ENCODE peak calls at places on chromosomes 12 and 14, in eight cellular contexts. V is HepG2; M is neuronal stem cell; J is AG04450; S is tibial artery; D is CD8-positive, alpha-beta memory T cell; Y is tibial nerve; U is mammary epithelial cell. A is an unnamed sample.

GRCh38 chr12:66397574-66397973 is 95.3 kb downstream of the HELB start:
- DNase-seq in V (no peak), M (no peak), J (no peak), S (no peak), D (no peak), Y (no peak), U (no peak), A (no peak)

GRCh38 chr12:27626239-27626638 is 70.0 kb upstream of the REP15 start:
- DNase-seq in V (no peak), M (no peak), J (no peak), S (no peak), D (no peak), Y (no peak), U (no peak), A (no peak)

GRCh38 chr12:93614917-93615596 is 42.6 kb downstream of the SOCS2 start:
- DNase-seq in V (no peak), M (no peak), J (no peak), S (no peak), D (no peak), Y (no peak), U (no peak), A (no peak)

GRCh38 chr12:2640281-2640680 is 154.5 kb upstream of the FKBP4 start:
- DNase-seq in V (no peak), M (no peak), J (no peak), S (peak; percentile 77), D (no peak), Y (no peak), U (no peak), A (no peak)

GRCh38 chr12:132610051-132610759 is at the start of gene LRCOL1:
- DNase-seq in V (no peak), M (no peak), J (peak; percentile 71), S (no peak), D (no peak), Y (no peak), U (peak; percentile 69), A (no peak)

GRCh38 chr12:65825573-65826512 is 1.6 kb downstream of the HMGA2 start:
- DNase-seq in V (no peak), M (peak; percentile 48), J (no peak), S (no peak), D (no peak), Y (no peak), U (no peak), A (no peak)

GRCh38 chr14:68807148-68807600 is 14.3 kb upstream of the ZFP36L1 start:
- DNase-seq in V (peak; percentile 58), M (no peak), J (peak; percentile 95), S (peak; percentile 84), D (no peak), Y (no peak), U (no peak), A (no peak)

GRCh38 chr14:104795781-104796681 is 483 bp upstream of the AKT1 start:
- DNase-seq in V (peak; percentile 60), M (no peak), J (no peak), S (no peak), D (peak; percentile 56), Y (peak; percentile 30), U (no peak), A (no peak)

GRCh38 chr12:15982471-15982870 is 71.3 kb downstream of the DERA start:
- DNase-seq in V (no peak), M (no peak), J (no peak), S (no peak), D (no peak), Y (no peak), U (peak; percentile 21), A (peak; percentile 24)

GRCh38 chr14:104390941-104391901 is 188.3 kb upstream of the C14orf180 start:
- DNase-seq in V (no peak), M (no peak), J (no peak), S (peak; percentile 57), D (no peak), Y (no peak), U (no peak), A (no peak)

GRCh38 chr14:105240811-105241576 is 7.3 kb upstream of the BTBD6 start:
- DNase-seq in V (no peak), M (no peak), J (no peak), S (no peak), D (no peak), Y (no peak), U (no peak), A (no peak)

DNA sequence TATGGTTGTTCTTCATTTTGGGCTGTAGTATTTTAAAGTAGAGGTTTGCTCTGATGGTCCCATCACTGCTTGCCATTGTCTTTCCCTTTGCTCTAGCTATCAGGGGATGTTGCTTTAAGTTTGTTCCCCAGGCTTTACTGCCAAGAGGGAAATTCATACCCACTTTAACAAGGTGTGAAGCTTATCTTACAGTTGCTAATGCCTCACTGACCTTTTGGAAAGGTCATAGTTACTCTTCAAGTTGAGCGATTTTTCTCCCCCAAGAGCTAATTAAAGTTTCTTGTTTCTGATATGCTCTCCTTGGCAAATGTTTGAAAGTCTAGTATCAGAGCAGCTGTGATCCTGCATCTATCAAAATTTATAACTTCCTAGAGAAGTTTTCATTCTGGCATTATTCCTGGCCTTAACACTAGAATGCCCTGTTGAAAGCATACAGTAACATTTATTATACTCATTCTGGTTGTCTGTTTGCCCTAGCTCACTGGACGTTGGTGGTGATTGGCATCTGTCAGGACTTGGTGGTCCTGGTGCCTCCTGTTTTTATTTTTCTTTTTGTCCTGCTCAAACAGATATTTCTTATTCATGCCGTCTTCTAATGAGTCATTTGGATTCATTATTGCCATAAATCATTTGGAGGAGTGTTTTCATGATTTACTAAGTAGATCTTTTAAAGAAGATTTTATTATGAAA is 8.1 kb downstream of the ATP2A2 start:
- DNase-seq in V (no peak), M (no peak), J (no peak), S (no peak), D (no peak), Y (no peak), U (no peak), A (no peak)
- H3K4me3 ChIP-seq in V (no peak overlapping the region), M (no peak overlapping the region), J (no peak overlapping the region), S (no peak overlapping the region), D (no peak overlapping the region), Y (no peak overlapping the region), U (no peak overlapping the region), A (no peak overlapping the region)

GRCh38 chr12:7061596-7061995 is 1.1 kb downstream of the C1S start:
- DNase-seq in V (peak; percentile 40), M (no peak), J (no peak), S (no peak), D (no peak), Y (no peak), U (no peak), A (no peak)
- H3K27ac ChIP-seq in V (no peak overlapping the region), M (no peak overlapping the region), J (peak overlapping the region; percentile 94), S (peak overlapping the region; percentile 77), D (no peak overlapping the region), Y (peak overlapping the region; percentile 90), U (no peak overlapping the region), A (no peak overlapping the region)

GRCh38 chr12:89327477-89328094 is 24.7 kb downstream of the DUSP6 start:
- DNase-seq in V (no peak), M (no peak), J (no peak), S (no peak), D (no peak), Y (no peak), U (no peak), A (no peak)
- H3K4me3 ChIP-seq in V (no peak overlapping the region), M (no peak overlapping the region), J (no peak overlapping the region), S (no peak overlapping the region), D (no peak overlapping the region), Y (no peak overlapping the region), U (no peak overlapping the region), A (no peak overlapping the region)

GRCh38 chr14:74569826-74570591 is 42.0 kb downstream of the LTBP2 start:
- DNase-seq in V (peak; percentile 12), M (no peak), J (no peak), S (no peak), D (no peak), Y (no peak), U (peak; percentile 87), A (no peak)

GRCh38 chr14:74569387-74569786 is 42.6 kb downstream of the LTBP2 start:
- DNase-seq in V (no peak), M (no peak), J (no peak), S (no peak), D (no peak), Y (no peak), U (no peak), A (no peak)

GRCh38 chr14:74571901-74572828 is 39.9 kb downstream of the LTBP2 start:
- DNase-seq in V (peak; percentile 38), M (no peak), J (peak; percentile 97), S (no peak), D (no peak), Y (no peak), U (peak; percentile 99), A (no peak)

GRCh38 chr14:74571441-74571841 is 40.6 kb downstream of the LTBP2 start:
- DNase-seq in V (no peak), M (no peak), J (no peak), S (no peak), D (no peak), Y (no peak), U (no peak), A (no peak)

DNA sequence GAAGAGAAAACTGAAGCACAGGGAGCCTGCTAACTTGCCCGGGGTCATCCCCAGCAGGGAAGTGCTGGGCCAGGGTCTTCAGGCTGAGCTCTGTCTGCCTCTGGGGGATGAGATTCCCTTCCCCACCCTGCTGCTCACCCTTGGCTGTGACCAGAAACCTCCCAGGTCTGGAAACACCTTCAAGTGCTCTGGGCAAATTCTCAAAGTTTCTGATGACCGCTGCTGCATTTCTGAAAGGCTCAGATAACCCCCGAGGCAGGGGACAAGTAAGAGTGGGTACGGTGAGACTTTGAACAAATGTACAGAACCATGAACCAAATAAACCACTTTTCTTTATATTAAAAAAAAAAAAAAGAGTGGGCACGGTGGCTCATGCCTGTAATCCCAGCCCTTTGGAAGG is 41.3 kb downstream of the LTBP2 start:
- DNase-seq in V (no peak), M (no peak), J (no peak), S (no peak), D (no peak), Y (no peak), U (peak; percentile 25), A (no peak)
- H3K27ac ChIP-seq in V (no peak overlapping the region), M (no peak overlapping the region), J (peak overlapping the region; percentile 98), S (peak overlapping the region; percentile 80), D (no peak overlapping the region), Y (peak overlapping the region; percentile 91), U (peak overlapping the region; percentile 98), A (no peak overlapping the region)

A was measured in SK-N-MC.